ENCODE peak calls at places on chromosomes 13 and 19, in seven cellular contexts. B is heart right ventricle; C is CD8-positive, alpha-beta memory T cell; R is gastrocnemius medialis; G is NT2/D1; V is cardiac muscle cell; Y is CD4-positive, alpha-beta T cell. S is an unnamed sample.
A peak's percentile ranks its signal among the peaks of the same experiment; 100 is the strongest.

GRCh38 chr19:19460761-19461265 is 54.5 kb downstream of the TSSK6 start:
- DNase-seq in B (peak; percentile 64), C (peak; percentile 62), R (peak; percentile 54), G (no peak), V (peak; percentile 48), Y (peak; percentile 56), S (no peak)

GRCh38 chr19:48203227-48203793 is 32.8 kb downstream of the ZSWIM9 start:
- DNase-seq in B (no peak), C (no peak), R (no peak), G (no peak), V (no peak), Y (no peak), S (no peak)

GRCh38 chr19:58033741-58034475 is at the start of gene ZSCAN1:
- DNase-seq in B (peak; percentile 95), C (no peak), R (peak; percentile 8), G (peak; percentile 81), V (peak; percentile 91), Y (peak; percentile 20), S (peak; percentile 72)

GRCh38 chr13:73657821-73658540 is 476.2 kb downstream of the KLF12 start:
- DNase-seq in B (peak; percentile 57), C (no peak), R (peak; percentile 11), G (no peak), V (peak; percentile 96), Y (no peak), S (peak; percentile 19)

GRCh38 chr13:27510082-27510481 is 59.7 kb upstream of the MTIF3 start:
- DNase-seq in B (no peak), C (no peak), R (no peak), G (no peak), V (no peak), Y (no peak), S (no peak)

GRCh38 chr13:97344250-97345175 is 89.5 kb upstream of the RAP2A start:
- DNase-seq in B (peak; percentile 49), C (peak; percentile 12), R (no peak), G (no peak), V (peak; percentile 75), Y (peak; percentile 38), S (peak; percentile 64)

GRCh38 chr19:45255611-45256157 is 4.6 kb downstream of the MARK4 start:
- DNase-seq in B (no peak), C (no peak), R (no peak), G (no peak), V (no peak), Y (no peak), S (no peak)

GRCh38 chr13:72536668-72537399 is 190.6 kb downstream of the MZT1 start:
- DNase-seq in B (no peak), C (no peak), R (no peak), G (no peak), V (peak; percentile 2), Y (no peak), S (no peak)

GRCh38 chr19:34512254-34512796 is 30.8 kb downstream of the WTIP start:
- DNase-seq in B (no peak), C (no peak), R (no peak), G (no peak), V (no peak), Y (no peak), S (no peak)

GRCh38 chr13:107493271-107493670 is 722.1 kb downstream of the LIG4 start:
- DNase-seq in B (no peak), C (no peak), R (no peak), G (no peak), V (no peak), Y (no peak), S (no peak)

GRCh38 chr13:46104868-46105267 is at the start of gene CPB2:
- DNase-seq in B (no peak), C (no peak), R (no peak), G (no peak), V (no peak), Y (no peak), S (no peak)

GRCh38 chr19:3366761-3367571 is 583 bp downstream of the NFIC start:
- DNase-seq in B (peak; percentile 63), C (no peak), R (no peak), G (no peak), V (peak; percentile 52), Y (no peak), S (peak; percentile 72)

GRCh38 chr19:18153555-18154134 is 682 bp downstream of the PIK3R2 start:
- DNase-seq in B (no peak), C (peak; percentile 18), R (no peak), G (no peak), V (no peak), Y (peak; percentile 26), S (no peak)

GRCh38 chr13:27302643-27303262 is 32.1 kb downstream of the RASL11A start:
- DNase-seq in B (no peak), C (no peak), R (no peak), G (no peak), V (no peak), Y (no peak), S (no peak)

GRCh38 chr13:72458701-72459100 is 268.7 kb downstream of the MZT1 start:
- DNase-seq in B (no peak), C (no peak), R (no peak), G (peak; percentile 9), V (peak; percentile 7), Y (no peak), S (no peak)

GRCh38 chr13:32887617-32888016 is 128.6 kb upstream of the KL start:
- DNase-seq in B (no peak), C (no peak), R (no peak), G (no peak), V (no peak), Y (no peak), S (no peak)

GRCh38 chr19:46630806-46631205 is 5.2 kb downstream of the GNG8 start:
- DNase-seq in B (no peak), C (no peak), R (no peak), G (no peak), V (no peak), Y (no peak), S (no peak)

GRCh38 chr13:31880849-31881494 is 141.6 kb downstream of the RXFP2 start:
- DNase-seq in B (no peak), C (no peak), R (no peak), G (no peak), V (no peak), Y (no peak), S (no peak)

GRCh38 chr13:36369268-36370107 is 23.3 kb upstream of the SPART start:
- DNase-seq in B (no peak), C (no peak), R (no peak), G (no peak), V (peak; percentile 78), Y (no peak), S (no peak)

GRCh38 chr13:40993987-40994386 is 25.1 kb downstream of the ELF1 start:
- DNase-seq in B (no peak), C (no peak), R (no peak), G (no peak), V (no peak), Y (no peak), S (no peak)

GRCh38 chr19:19847781-19848180 is 17.9 kb upstream of the ZNF253 start:
- DNase-seq in B (no peak), C (no peak), R (no peak), G (no peak), V (no peak), Y (no peak), S (no peak)

GRCh38 chr19:49395581-49396407 is 7.7 kb downstream of the KASH5 start:
- DNase-seq in B (no peak), C (no peak), R (no peak), G (no peak), V (peak; percentile 39), Y (no peak), S (no peak)

GRCh38 chr19:49391581-49392399 is 3.7 kb downstream of the KASH5 start:
- DNase-seq in B (peak; percentile 80), C (peak; percentile 63), R (peak; percentile 62), G (peak; percentile 40), V (peak; percentile 78), Y (peak; percentile 80), S (peak; percentile 64)

GRCh38 chr19:49396738-49397505 is 8.9 kb downstream of the KASH5 start:
- DNase-seq in B (no peak), C (no peak), R (no peak), G (no peak), V (no peak), Y (no peak), S (no peak)

GRCh38 chr19:49390978-49391304 is 2.9 kb downstream of the KASH5 start:
- DNase-seq in B (no peak), C (no peak), R (no peak), G (no peak), V (no peak), Y (no peak), S (no peak)

GRCh38 chr19:49393871-49394270 is 5.8 kb downstream of the KASH5 start:
- DNase-seq in B (no peak), C (no peak), R (no peak), G (no peak), V (no peak), Y (no peak), S (no peak)
- H3K27me3 ChIP-seq in B (peaks cover 5% of the 10 kb centered on the region), C (no peaks in the 10 kb centered on the region), R (peaks cover 2% of the 10 kb centered on the region), G (no peaks in the 10 kb centered on the region), V (no peaks in the 10 kb centered on the region), Y (no peaks in the 10 kb centered on the region), S (no peaks in the 10 kb centered on the region)

GRCh38 chr19:14061751-14062557 is at the start of gene PALM3:
- DNase-seq in B (no peak), C (no peak), R (no peak), G (no peak), V (no peak), Y (no peak), S (no peak)

GRCh38 chr19:14062558-14062855 is 631 bp upstream of the PALM3 start:
- DNase-seq in B (no peak), C (no peak), R (no peak), G (no peak), V (no peak), Y (no peak), S (no peak)

GRCh38 chr19:14066139-14066538 is 4.3 kb upstream of the PALM3 start:
- DNase-seq in B (no peak), C (no peak), R (no peak), G (no peak), V (no peak), Y (no peak), S (no peak)

GRCh38 chr19:14061081-14061749 is 661 bp downstream of the PALM3 start:
- DNase-seq in B (no peak), C (no peak), R (no peak), G (no peak), V (peak; percentile 44), Y (no peak), S (no peak)

GRCh38 chr19:14063100-14063499 is 1.2 kb upstream of the PALM3 start:
- DNase-seq in B (no peak), C (no peak), R (no peak), G (no peak), V (peak; percentile 11), Y (no peak), S (no peak)
- H3K27me3 ChIP-seq in B (peaks cover 40% of the 10 kb centered on the region), C (peaks cover 11% of the 10 kb centered on the region), R (peaks cover 16% of the 10 kb centered on the region), G (peaks cover 5% of the 10 kb centered on the region), V (peaks cover 18% of the 10 kb centered on the region), Y (peaks cover 29% of the 10 kb centered on the region), S (no peaks in the 10 kb centered on the region)

DNA sequence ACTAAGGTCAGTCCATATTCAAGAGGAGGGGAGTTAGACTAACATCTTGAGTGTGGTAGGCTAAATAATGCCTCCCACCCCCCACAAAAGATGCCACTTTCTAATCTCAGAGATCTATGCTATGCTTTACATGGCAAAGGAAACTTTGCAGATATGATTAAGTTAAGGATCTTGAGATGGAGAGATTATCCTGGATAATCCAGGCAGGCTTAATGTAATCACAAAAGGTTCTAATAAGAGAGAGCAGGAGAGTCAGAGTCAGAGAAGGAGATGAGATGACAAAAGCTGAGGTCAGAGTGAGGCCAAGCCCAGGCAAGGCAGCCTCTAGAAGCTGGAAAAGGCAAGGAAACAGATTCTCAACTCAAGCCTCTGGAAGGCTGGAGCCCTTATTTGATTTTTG is 1011.6 kb downstream of the PCDH9 start:
- DNase-seq in B (no peak), C (no peak), R (no peak), G (no peak), V (no peak), Y (no peak), S (no peak)
- H3K27me3 ChIP-seq in B (no peaks in the 10 kb centered on the region), C (no peaks in the 10 kb centered on the region), R (no peaks in the 10 kb centered on the region), G (peaks cover 11% of the 10 kb centered on the region), V (no peaks in the 10 kb centered on the region), Y (no peaks in the 10 kb centered on the region), S (no peaks in the 10 kb centered on the region)

GRCh38 chr19:7524523-7524922 is 2.1 kb downstream of the MCOLN1 start:
- DNase-seq in B (no peak), C (no peak), R (no peak), G (no peak), V (no peak), Y (no peak), S (no peak)
- H3K27me3 ChIP-seq in B (no peaks in the 10 kb centered on the region), C (no peaks in the 10 kb centered on the region), R (no peaks in the 10 kb centered on the region), G (peaks cover 4% of the 10 kb centered on the region), V (no peaks in the 10 kb centered on the region), Y (no peaks in the 10 kb centered on the region), S (no peaks in the 10 kb centered on the region)

S was measured in uterus.